ENCODE peak calls at places on chromosome 15, in four cellular contexts. R is heart left ventricle, M is PC-9, P is brain microvascular endothelial cell. T is an unnamed sample.

GRCh38 chr15:92394327-92395175 is 870 bp downstream of the ST8SIA2 start:
- DNase-seq in R (no peak), M (no peak), P (no peak), T (no peak)

GRCh38 chr15:29618586-29618985 is 203.7 kb downstream of the TJP1 start:
- DNase-seq in R (no peak), M (no peak), P (no peak), T (no peak)

GRCh38 chr15:80615783-80616391 is 79.2 kb upstream of the ABHD17C start:
- DNase-seq in R (peak; percentile 74), M (peak; percentile 61), P (no peak), T (no peak)

GRCh38 chr15:38533926-38534325 is 30.7 kb downstream of the RASGRP1 start:
- DNase-seq in R (no peak), M (no peak), P (no peak), T (no peak)

GRCh38 chr15:29126821-29127461 is 142.7 kb downstream of the NSMCE3 start:
- DNase-seq in R (peak; percentile 15), M (no peak), P (no peak), T (no peak)

GRCh38 chr15:85142324-85142723 is 160.7 kb downstream of the PDE8A start:
- DNase-seq in R (no peak), M (peak; percentile 41), P (peak; percentile 56), T (no peak)

GRCh38 chr15:71448688-71449114 is 333.4 kb downstream of the THSD4 start:
- DNase-seq in R (no peak), M (peak; percentile 47), P (peak; percentile 70), T (no peak)

GRCh38 chr15:35243758-35244157 is 158.7 kb upstream of the NANOGP8 start:
- DNase-seq in R (no peak), M (no peak), P (no peak), T (no peak)

GRCh38 chr15:70356919-70357318 is 259.2 kb upstream of the TLE3 start:
- DNase-seq in R (peak; percentile 21), M (no peak), P (peak; percentile 32), T (no peak)

GRCh38 chr15:32819406-32819930 is 101.7 kb downstream of the GREM1 start:
- DNase-seq in R (no peak), M (no peak), P (no peak), T (no peak)

GRCh38 chr15:64740361-64741170 is 34.8 kb downstream of the RBPMS2 start:
- DNase-seq in R (peak; percentile 81), M (peak; percentile 8), P (peak; percentile 42), T (no peak)

GRCh38 chr15:67839929-67840746 is at the start of gene RNU6-1:
- DNase-seq in R (peak; percentile 96), M (peak; percentile 88), P (peak; percentile 83), T (peak; percentile 83)

GRCh38 chr15:52163321-52164190 is 27.6 kb downstream of the GNB5 start:
- DNase-seq in R (no peak), M (no peak), P (no peak), T (no peak)

GRCh38 chr15:77266708-77267387 is 153.1 kb downstream of the PEAK1 start:
- DNase-seq in R (no peak), M (peak; percentile 22), P (peak; percentile 98), T (no peak)

GRCh38 chr15:93088200-93088980 is 621 bp downstream of the RGMA start:
- DNase-seq in R (peak; percentile 42), M (no peak), P (no peak), T (no peak)

GRCh38 chr15:20361091-20361490 is 180.5 kb downstream of the GOLGA6L6 start:
- DNase-seq in R (no peak), M (no peak), P (no peak), T (no peak)

GRCh38 chr15:99425666-99426301 is 140.0 kb upstream of the MEF2A start:
- DNase-seq in R (peak; percentile 57), M (no peak), P (no peak), T (no peak)

GRCh38 chr15:59918994-59919951 is 84.8 kb upstream of the FOXB1 start:
- DNase-seq in R (no peak), M (peak; percentile 37), P (peak; percentile 82), T (no peak)

GRCh38 chr15:92877000-92877399 is 23.1 kb upstream of the CHD2 start:
- DNase-seq in R (no peak), M (no peak), P (no peak), T (no peak)

GRCh38 chr15:37370938-37371337 is 270.6 kb upstream of the MEIS2 start:
- DNase-seq in R (no peak), M (no peak), P (no peak), T (no peak)

GRCh38 chr15:87896926-87897325 is 359.6 kb downstream of the NTRK3 start:
- DNase-seq in R (no peak), M (no peak), P (no peak), T (no peak)

GRCh38 chr15:37773111-37773860 is 161.2 kb upstream of the TMCO5A start:
- DNase-seq in R (no peak), M (no peak), P (peak; percentile 81), T (no peak)

GRCh38 chr15:42373274-42373673 is 14.0 kb downstream of the CAPN3 start:
- DNase-seq in R (peak; percentile 85), M (no peak), P (no peak), T (no peak)

GRCh38 chr15:88775776-88776175 is 27.5 kb upstream of the ACAN start:
- DNase-seq in R (no peak), M (no peak), P (no peak), T (no peak)

GRCh38 chr15:71469393-71469792 is 341.0 kb upstream of the NR2E3 start:
- DNase-seq in R (no peak), M (no peak), P (no peak), T (no peak)

GRCh38 chr15:101056366-101057334 is 137.5 kb downstream of the LRRK1 start:
- DNase-seq in R (no peak), M (no peak), P (no peak), T (no peak)

GRCh38 chr15:69414702-69415161 is 583 bp downstream of the KIF23 start:
- DNase-seq in R (no peak), M (peak; percentile 78), P (peak; percentile 92), T (no peak)

GRCh38 chr15:68585574-68586273 is 6.9 kb downstream of the CORO2B start:
- DNase-seq in R (no peak), M (no peak), P (no peak), T (no peak)

GRCh38 chr15:42919794-42920280 is 741 bp downstream of the TTBK2 start:
- DNase-seq in R (no peak), M (peak; percentile 21), P (peak; percentile 31), T (no peak)

GRCh38 chr15:68196445-68197169 is 8.5 kb downstream of the CALML4 start:
- DNase-seq in R (no peak), M (no peak), P (no peak), T (no peak)

GRCh38 chr15:90560229-90560771 is 30.6 kb downstream of the CRTC3 start:
- DNase-seq in R (peak; percentile 84), M (no peak), P (peak; percentile 89), T (no peak)

GRCh38 chr15:100986158-100986896 is 67.2 kb downstream of the LRRK1 start:
- DNase-seq in R (no peak), M (no peak), P (no peak), T (no peak)

GRCh38 chr15:71962537-71962936 is 152.2 kb downstream of the NR2E3 start:
- DNase-seq in R (no peak), M (no peak), P (no peak), T (no peak)

GRCh38 chr15:68218847-68219798 is 10.4 kb downstream of the CLN6 start:
- DNase-seq in R (no peak), M (no peak), P (no peak), T (no peak)

DNA sequence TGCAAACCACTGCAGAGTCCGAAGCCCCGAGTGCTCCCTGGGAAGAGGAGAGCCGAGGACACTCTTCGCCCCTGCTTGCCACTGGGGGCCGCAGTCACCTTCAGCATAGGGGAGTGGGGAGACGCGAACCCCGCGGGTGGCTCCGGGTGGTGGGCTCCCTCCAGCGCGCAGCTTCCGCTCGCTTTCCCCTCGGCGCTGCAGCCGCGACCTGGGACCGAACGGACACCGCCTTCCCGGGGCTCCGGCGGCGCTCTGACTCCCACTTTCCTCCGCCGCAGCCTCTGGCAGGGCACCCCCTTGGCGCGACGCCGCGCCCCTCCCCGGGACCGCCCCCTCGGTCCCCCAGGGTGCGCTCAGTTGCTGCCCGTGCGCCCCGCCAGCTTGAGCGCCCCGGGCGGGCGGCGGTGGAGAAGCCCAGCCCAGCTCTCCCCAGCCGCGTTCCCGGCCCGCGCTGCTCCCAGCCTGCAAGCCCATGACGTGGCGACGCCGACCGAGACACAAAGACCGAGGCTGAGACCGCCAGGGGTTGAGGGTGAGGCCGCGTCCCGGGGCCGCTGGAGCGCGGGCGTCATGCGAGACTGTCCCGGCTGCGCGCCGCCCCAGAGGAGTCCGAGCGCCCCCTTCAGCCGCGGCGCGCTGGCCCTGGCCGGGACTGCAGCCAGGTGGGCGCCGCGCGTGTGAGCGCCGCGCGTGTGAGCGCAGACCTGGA is at the start of gene MINAR1:
- DNase-seq in R (no peak), M (peak; percentile 3), P (peak; percentile 40), T (peak; percentile 24)
- TF ChIP-seq CTCF in R (peak; percentile 7), M (no peak), P (peak; percentile 27), T (no peak)

DNA sequence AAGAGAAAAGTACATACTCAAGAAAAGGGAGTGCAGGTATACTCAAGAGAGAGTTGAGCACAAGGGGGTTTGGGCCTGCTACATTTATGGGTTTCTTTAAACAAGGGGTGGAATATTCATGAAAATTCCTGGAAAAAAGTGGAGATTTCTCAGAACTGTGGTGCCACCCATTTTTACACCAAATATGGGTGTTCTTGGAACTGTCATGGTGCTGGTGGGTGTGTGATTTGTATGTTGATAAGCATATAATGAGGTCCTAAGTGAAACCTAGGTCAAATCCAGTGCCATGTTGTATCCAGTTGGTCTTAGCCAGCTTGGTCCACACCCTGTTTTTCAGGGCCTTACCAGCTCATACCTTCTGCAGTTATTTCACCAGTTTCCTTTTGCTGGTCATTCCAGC is 32.5 kb upstream of the NEO1 start:
- DNase-seq in R (no peak), M (no peak), P (no peak), T (no peak)
- TF ChIP-seq CTCF in R (no peak), M (no peak), P (no peak), T (no peak)

DNA sequence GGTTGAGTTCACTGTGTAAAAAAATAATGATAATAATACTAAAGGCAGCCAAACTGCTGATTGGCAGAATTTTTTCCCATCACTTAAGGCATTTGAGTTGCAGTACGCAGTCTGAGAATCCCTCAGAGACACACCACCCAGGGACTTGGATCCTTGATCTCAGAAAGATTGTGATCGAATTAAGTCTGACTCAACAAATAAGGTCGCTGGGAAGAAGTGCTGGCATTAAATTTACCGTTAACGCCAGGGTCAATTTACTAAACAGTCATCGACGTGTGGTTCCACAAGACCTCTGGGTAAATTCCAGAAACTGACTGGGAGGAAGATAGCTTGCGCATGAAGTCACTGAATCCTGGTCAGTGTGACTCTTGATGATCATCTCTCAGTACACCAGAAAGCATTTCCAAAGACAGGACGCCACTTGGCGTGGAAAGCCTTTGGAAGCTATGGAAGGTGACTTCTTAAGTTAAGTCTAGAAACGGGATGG is 48.3 kb upstream of the CGNL1 start:
- DNase-seq in R (no peak), M (no peak), P (peak; percentile 98), T (no peak)
- TF ChIP-seq CTCF in R (no peak), M (no peak), P (no peak), T (no peak)

GRCh38 chr15:65962187-65962586 is 92.9 kb downstream of the RAB11A start:
- DNase-seq in R (no peak), M (peak; percentile 35), P (no peak), T (no peak)
- TF ChIP-seq CTCF in R (no peak), M (peak; percentile 34), P (no peak), T (peak; percentile 8)

GRCh38 chr15:74889882-74890768 is at the start of gene MPI:
- DNase-seq in R (peak; percentile 92), M (peak; percentile 77), P (peak; percentile 73), T (peak; percentile 98)
- TF ChIP-seq CTCF in R (peak; percentile 7), M (no peak), P (no peak), T (no peak)